ENCODE peak calls at places on chromosomes 11 and 22, in four cellular contexts. V is IMR-90, Y is mesenchymal stem cell, K is neuronal stem cell. E is an unnamed sample.

GRCh38 chr11:130487390-130488186 is 39.1 kb downstream of the ADAMTS15 start:
- DNase-seq in V (no peak), Y (no peak), K (no peak), E (no peak)

GRCh38 chr11:64638829-64639228 is 47.8 kb downstream of the SLC22A12 start:
- DNase-seq in V (no peak), Y (no peak), K (no peak), E (no peak)

GRCh38 chr11:30960387-30960992 is 374.3 kb upstream of the MPPED2 start:
- DNase-seq in V (peak), Y (peak), K (peak), E (no peak)

GRCh38 chr11:1174441-1175370 is 17.0 kb downstream of the MUC5AC start:
- DNase-seq in V (no peak), Y (no peak), K (no peak), E (no peak)

GRCh38 chr22:24501366-24502005 is 6.4 kb downstream of the UPB1 start:
- DNase-seq in V (no peak), Y (no peak), K (no peak), E (no peak)

GRCh38 chr11:18853086-18853720 is 61.6 kb upstream of the PTPN5 start:
- DNase-seq in V (peak), Y (peak), K (no peak), E (peak)

GRCh38 chr22:38700789-38701628 is at the start of gene JOSD1:
- DNase-seq in V (peak), Y (peak), K (peak), E (peak)

GRCh38 chr11:73380897-73381410 is 4.8 kb downstream of the RELT start:
- DNase-seq in V (no peak), Y (no peak), K (no peak), E (no peak)

GRCh38 chr11:33182246-33182878 is 21.1 kb upstream of the CSTF3 start:
- DNase-seq in V (no peak), Y (no peak), K (no peak), E (no peak)

GRCh38 chr22:20464096-20464614 is 26.5 kb upstream of the SCARF2 start:
- DNase-seq in V (no peak), Y (no peak), K (no peak), E (no peak)

GRCh38 chr11:61273151-61274078 is 21.7 kb downstream of the VWCE start:
- DNase-seq in V (no peak), Y (no peak), K (no peak), E (no peak)

GRCh38 chr22:32644252-32645100 is 157.0 kb upstream of the TIMP3 start:
- DNase-seq in V (peak), Y (peak), K (no peak), E (no peak)

GRCh38 chr11:84243629-84244263 is 957.6 kb upstream of the CCDC90B start:
- DNase-seq in V (no peak), Y (no peak), K (no peak), E (no peak)

GRCh38 chr22:19779011-19779421 is 18.4 kb downstream of the TBX1 start:
- DNase-seq in V (no peak), Y (no peak), K (no peak), E (no peak)

GRCh38 chr22:23183107-23183698 is 2.9 kb downstream of the BCR start:
- DNase-seq in V (peak), Y (peak), K (peak), E (peak)

GRCh38 chr11:18383388-18384156 is 10.8 kb upstream of the LDHA start:
- DNase-seq in V (peak), Y (peak), K (no peak), E (peak)

GRCh38 chr11:65419773-65420481 is 2.7 kb upstream of the NEAT1 start:
- DNase-seq in V (peak), Y (peak), K (no peak), E (peak)

GRCh38 chr22:24175160-24175808 is 6.0 kb upstream of the SUSD2 start:
- DNase-seq in V (peak), Y (peak), K (peak), E (peak)

GRCh38 chr11:69358398-69359080 is 64.6 kb downstream of the MYEOV start:
- DNase-seq in V (no peak), Y (no peak), K (no peak), E (peak)

GRCh38 chr11:68751331-68751856 is at the start of gene TESMIN:
- DNase-seq in V (peak), Y (peak), K (peak), E (peak)

GRCh38 chr22:37538590-37539357 is 19.6 kb upstream of the CARD10 start:
- DNase-seq in V (peak), Y (peak), K (peak), E (peak)

GRCh38 chr11:28525636-28526405 is 417.6 kb downstream of the METTL15 start:
- DNase-seq in V (no peak), Y (no peak), K (no peak), E (no peak)

GRCh38 chr22:43530864-43531201 is 119.0 kb downstream of the MPPED1 start:
- DNase-seq in V (no peak), Y (no peak), K (no peak), E (no peak)

GRCh38 chr22:47138898-47139789 is 376.7 kb downstream of the TBC1D22A start:
- DNase-seq in V (no peak), Y (no peak), K (no peak), E (no peak)

GRCh38 chr11:131944709-131945108 is 574.3 kb downstream of the NTM start:
- DNase-seq in V (peak), Y (no peak), K (no peak), E (no peak)

GRCh38 chr22:42990131-42990838 is 24.7 kb downstream of the PACSIN2 start:
- DNase-seq in V (peak), Y (peak), K (no peak), E (no peak)

GRCh38 chr22:41687901-41688364 is 734 bp downstream of the SNU13 start:
- DNase-seq in V (peak), Y (peak), K (no peak), E (no peak)
- H2AFZ ChIP-seq in V (peak), Y (no peak), K (peak), E (no peak)

GRCh38 chr11:44943118-44943517 is 7.6 kb downstream of the TP53I11 start:
- DNase-seq in V (no peak), Y (no peak), K (no peak), E (no peak)

GRCh38 chr11:44942029-44942710 is 8.5 kb downstream of the TP53I11 start:
- DNase-seq in V (no peak), Y (no peak), K (no peak), E (no peak)

GRCh38 chr11:44940835-44941234 is 9.8 kb downstream of the TP53I11 start:
- DNase-seq in V (no peak), Y (no peak), K (no peak), E (no peak)

GRCh38 chr11:44940424-44940823 is 10.3 kb downstream of the TP53I11 start:
- DNase-seq in V (no peak), Y (no peak), K (no peak), E (no peak)

GRCh38 chr11:44941286-44942021 is 9.2 kb downstream of the TP53I11 start:
- DNase-seq in V (no peak), Y (no peak), K (no peak), E (no peak)
- H2AK5ac ChIP-seq in V (peak), Y (no peak), K (no peak), E (no peak)

GRCh38 chr22:41511521-41511968 is 32.7 kb downstream of the POLR3H start:
- DNase-seq in V (no peak), Y (no peak), K (no peak), E (no peak)
- H3K27ac ChIP-seq in V (no peak), Y (no peak), K (peak), E (no peak)

GRCh38 chr11:111047376-111047775 is 198.1 kb upstream of the POU2AF2 start:
- DNase-seq in V (peak), Y (peak), K (peak), E (peak)
- H2AFZ ChIP-seq in V (no peak), Y (no peak), K (no peak), E (no peak)

DNA sequence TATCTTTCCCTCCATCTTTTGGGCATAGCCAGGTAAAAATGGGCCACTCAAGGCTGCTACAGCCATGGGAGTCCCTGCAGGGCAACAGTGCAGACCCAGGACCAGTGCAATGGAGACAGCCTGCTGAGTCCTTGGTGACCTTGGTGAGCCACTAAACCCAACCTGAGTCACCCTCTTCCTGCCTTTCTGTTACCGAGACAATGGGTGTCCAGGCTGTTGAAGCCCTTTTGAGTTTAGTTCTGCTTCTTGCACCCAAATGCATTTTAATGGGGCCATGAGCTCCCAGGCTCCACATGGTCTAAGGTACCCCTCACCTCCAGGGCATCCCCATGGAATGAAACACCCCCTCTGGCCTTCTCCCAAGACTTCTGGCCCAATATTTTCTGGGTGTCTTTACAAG is 874 bp upstream of the PLAAT4 start:
- DNase-seq in V (no peak), Y (no peak), K (no peak), E (no peak)
- H2AK5ac ChIP-seq in V (no peak), Y (peak), K (peak), E (no peak)

DNA sequence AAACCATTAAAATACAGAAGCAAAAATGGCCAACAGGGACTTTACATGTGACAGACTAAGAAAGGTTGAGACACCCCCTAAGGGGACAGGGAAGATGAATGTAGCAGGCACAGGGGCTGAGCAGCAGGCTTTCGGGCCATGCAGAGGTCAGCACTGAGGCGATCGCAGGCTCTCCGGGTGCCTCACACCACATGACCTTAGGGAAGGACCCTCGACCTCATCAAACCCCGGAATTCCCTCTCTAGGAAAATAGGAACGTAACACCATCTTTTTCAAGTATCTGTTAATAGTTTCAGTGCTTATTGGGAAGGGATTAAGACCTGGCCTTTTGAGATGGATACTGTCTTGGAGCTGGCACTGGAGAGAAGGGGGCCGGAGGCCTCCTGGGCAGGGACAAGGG is 27.4 kb downstream of the OPCML start:
- DNase-seq in V (no peak), Y (no peak), K (no peak), E (peak)
- H3K27ac ChIP-seq in V (no peak), Y (no peak), K (no peak), E (no peak)

GRCh38 chr11:126140932-126141291 is 70.5 kb downstream of the RPUSD4 start:
- DNase-seq in V (peak), Y (peak), K (no peak), E (no peak)

GRCh38 chr11:126137146-126137545 is 74.3 kb downstream of the RPUSD4 start:
- DNase-seq in V (no peak), Y (peak), K (no peak), E (no peak)

GRCh38 chr11:126138636-126139540 is 72.6 kb downstream of the RPUSD4 start:
- DNase-seq in V (no peak), Y (peak), K (no peak), E (no peak)

GRCh38 chr11:126140106-126140931 is 71.1 kb downstream of the RPUSD4 start:
- DNase-seq in V (no peak), Y (peak), K (no peak), E (no peak)

GRCh38 chr11:126139541-126140091 is 71.8 kb downstream of the RPUSD4 start:
- DNase-seq in V (peak), Y (peak), K (no peak), E (no peak)
- H2AFZ ChIP-seq in V (no peak), Y (no peak), K (no peak), E (no peak)

DNA sequence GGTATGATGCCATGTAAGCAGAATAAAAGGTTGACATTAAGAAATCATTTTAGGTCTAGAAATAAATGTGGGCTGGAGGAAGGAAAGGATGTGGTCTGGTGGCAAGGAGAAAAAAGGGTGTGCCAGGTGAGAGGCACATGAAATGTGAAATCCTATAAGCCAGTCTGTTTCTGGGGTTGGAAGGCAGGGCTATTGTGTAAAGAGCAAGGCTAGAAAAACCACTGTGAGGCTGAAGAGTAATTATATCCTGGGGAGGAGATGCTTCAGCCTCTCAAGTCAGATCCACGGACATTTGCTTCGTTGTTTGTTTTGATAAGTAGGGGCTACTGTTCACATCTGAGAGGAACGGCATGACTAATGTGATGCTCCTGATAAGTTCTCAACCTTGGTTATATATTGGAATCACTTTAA is 77.5 kb upstream of the CTSC start:
- DNase-seq in V (peak), Y (peak), K (no peak), E (no peak)
- H2AK5ac ChIP-seq in V (peak), Y (no peak), K (no peak), E (no peak)

E was measured in H9.